ENCODE peak calls at places on chromosomes 11 and 22, in four cellular contexts. F is SK-N-SH, A is K562, T is HepG2. B is an unnamed sample.

GRCh38 chr11:112615238-112615637 is 346.0 kb upstream of the NCAM1 start:
- DNase-seq in F (no peak), T (no peak), A (no peak), B (no peak)

GRCh38 chr11:131186629-131187075 is 183.8 kb upstream of the NTM start:
- DNase-seq in F (no peak), T (no peak), A (no peak), B (no peak)

GRCh38 chr22:22603470-22603947 is 40.9 kb upstream of the GGTLC2 start:
- DNase-seq in T (no peak), A (no peak), F (no peak), B (no peak)

GRCh38 chr11:69499946-69500284 is 18.5 kb downstream of the LINC01488 start:
- DNase-seq in T (no peak), F (peak; percentile 32), A (no peak), B (no peak)

GRCh38 chr11:58905716-58906547 is 33.4 kb upstream of the GLYATL1 start:
- DNase-seq in F (peak; percentile 89), T (no peak), A (no peak), B (peak; percentile 85)

GRCh38 chr11:62752994-62753735 is 795 bp downstream of the ZBTB3 start:
- DNase-seq in A (no peak), T (no peak), F (no peak), B (no peak)

GRCh38 chr22:19872779-19873137 is 18.1 kb upstream of the GNB1L start:
- DNase-seq in A (no peak), T (no peak), F (no peak), B (peak; percentile 27)

GRCh38 chr11:41201156-41201555 is 258.3 kb downstream of the LRRC4C start:
- DNase-seq in T (peak; percentile 21), F (peak; percentile 16), A (peak; percentile 26), B (peak; percentile 75)

GRCh38 chr11:132134322-132134721 is 763.9 kb downstream of the NTM start:
- DNase-seq in A (no peak), T (no peak), F (no peak), B (no peak)

GRCh38 chr11:48148749-48149148 is 67.9 kb upstream of the OR4B1 start:
- DNase-seq in T (no peak), F (no peak), A (no peak), B (no peak)

GRCh38 chr11:74319139-74319538 is 7.7 kb upstream of the P4HA3 start:
- DNase-seq in A (no peak), F (no peak), T (no peak), B (no peak)

GRCh38 chr11:6393989-6394670 is 3.9 kb downstream of the SMPD1 start:
- DNase-seq in T (no peak), F (no peak), A (no peak), B (no peak)

DNA sequence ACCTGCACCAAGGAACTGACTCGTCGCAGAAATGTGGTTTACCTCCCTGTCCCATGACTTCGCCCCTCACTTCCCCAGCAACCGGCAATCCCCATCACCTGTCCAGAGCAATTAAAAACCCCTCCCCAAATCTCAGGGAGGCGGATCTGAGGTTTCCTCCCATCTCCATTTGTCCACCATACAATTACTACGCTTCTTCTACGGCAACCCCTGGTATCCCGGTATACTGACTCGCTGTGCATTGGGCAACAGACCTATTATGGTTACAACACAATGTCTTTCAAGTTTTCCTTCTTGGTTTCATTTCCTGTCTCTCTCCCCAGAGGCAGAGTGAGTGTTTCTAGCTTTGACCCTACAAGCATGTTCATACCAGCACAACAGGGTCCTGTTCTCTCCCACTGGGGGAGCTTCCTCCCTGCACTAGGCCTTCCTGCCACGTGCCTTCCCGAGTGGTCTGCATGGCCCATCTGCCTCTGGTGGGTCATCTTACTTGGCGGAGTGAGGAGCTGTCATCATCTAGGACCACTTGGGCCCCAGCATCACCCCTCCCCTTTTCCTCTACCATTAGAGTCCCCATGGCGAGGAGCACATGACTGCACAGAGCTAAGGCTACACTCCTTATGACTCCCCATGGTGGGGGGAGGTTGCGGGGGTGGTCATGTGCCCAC is 30.3 kb upstream of the NAP1L4 start:
- DNase-seq in A (no peak), F (no peak), T (no peak), B (no peak)
- TF ChIP-seq FOXJ3 in A (no peak), F (no peak), T (no peak), B (no peak)

GRCh38 chr11:86578727-86579405 is 93.5 kb downstream of the ME3 start:
- DNase-seq in T (no peak), A (no peak), F (no peak), B (no peak)

GRCh38 chr11:86579406-86579731 is 93.0 kb downstream of the ME3 start:
- DNase-seq in T (no peak), F (no peak), A (no peak), B (no peak)

GRCh38 chr11:86575927-86576326 is 96.5 kb downstream of the ME3 start:
- DNase-seq in A (no peak), F (no peak), T (no peak), B (no peak)

GRCh38 chr11:86576946-86577624 is 95.3 kb downstream of the ME3 start:
- DNase-seq in F (no peak), T (no peak), A (no peak), B (no peak)

DNA sequence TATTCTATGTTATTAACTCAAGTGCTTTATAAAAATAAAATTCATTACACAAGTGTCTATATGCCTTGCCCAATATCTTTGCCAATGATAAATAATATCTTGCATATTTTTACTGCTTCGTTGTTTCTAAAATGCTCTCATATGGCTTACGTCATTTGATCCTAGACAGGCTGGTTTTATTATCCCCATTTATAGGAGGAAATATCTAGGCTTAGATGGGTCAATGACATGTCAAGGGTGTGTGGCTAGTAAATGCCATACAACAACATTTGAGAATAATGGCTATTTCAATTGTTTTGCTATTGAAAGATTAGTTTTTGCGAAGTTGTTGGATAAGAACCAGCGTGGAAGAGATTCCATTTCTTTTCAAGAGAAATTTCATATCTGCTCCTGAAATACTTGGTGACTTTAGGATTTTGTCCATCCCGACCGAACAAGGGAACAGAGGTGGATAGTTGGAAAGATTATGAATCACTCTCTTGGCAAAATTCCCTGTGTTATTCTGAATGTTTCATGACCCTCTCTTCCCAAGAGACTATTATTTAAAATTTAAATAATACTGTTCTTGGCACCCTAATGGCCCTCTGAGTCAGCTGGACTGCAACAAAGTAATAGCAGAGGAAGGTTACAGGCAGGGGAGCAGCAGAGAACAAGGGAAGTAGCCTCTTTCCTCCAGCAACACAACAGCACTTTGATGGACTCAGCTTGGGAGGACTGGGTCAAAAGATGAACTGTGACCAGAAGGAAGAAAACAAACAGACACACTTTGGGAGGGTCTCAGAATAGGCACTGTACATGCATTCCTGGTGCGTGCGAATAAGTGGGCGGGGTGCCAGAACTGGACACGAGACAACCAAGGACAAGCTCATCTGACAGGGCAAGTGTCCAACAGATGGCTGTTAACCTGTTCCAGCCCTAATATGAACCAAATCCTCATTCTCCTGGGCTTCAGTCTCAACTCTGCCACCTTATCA is 94.5 kb downstream of the ME3 start:
- DNase-seq in F (no peak), A (no peak), T (peak; percentile 81), B (no peak)
- TF ChIP-seq FOXJ3 in F (no peak), A (no peak), T (no peak), B (no peak)

GRCh38 chr11:111299111-111300026 is 1.0 kb downstream of the POU2AF3 start:
- DNase-seq in F (peak; percentile 92), T (peak; percentile 46), A (no peak), B (peak; percentile 74)
- TF ChIP-seq FOXJ3 in F (no peak), T (no peak), A (no peak), B (no peak)

GRCh38 chr22:27876684-27877083 is 42.4 kb downstream of the PITPNB start:
- DNase-seq in A (no peak), F (no peak), T (no peak), B (no peak)
- TF ChIP-seq FOXJ3 in A (no peak), F (no peak), T (no peak), B (no peak)

GRCh38 chr22:47033648-47034000 is 271.2 kb downstream of the TBC1D22A start:
- DNase-seq in A (no peak), F (no peak), T (no peak), B (no peak)
- TF ChIP-seq FOXJ3 in A (no peak), F (no peak), T (no peak), B (no peak)

DNA sequence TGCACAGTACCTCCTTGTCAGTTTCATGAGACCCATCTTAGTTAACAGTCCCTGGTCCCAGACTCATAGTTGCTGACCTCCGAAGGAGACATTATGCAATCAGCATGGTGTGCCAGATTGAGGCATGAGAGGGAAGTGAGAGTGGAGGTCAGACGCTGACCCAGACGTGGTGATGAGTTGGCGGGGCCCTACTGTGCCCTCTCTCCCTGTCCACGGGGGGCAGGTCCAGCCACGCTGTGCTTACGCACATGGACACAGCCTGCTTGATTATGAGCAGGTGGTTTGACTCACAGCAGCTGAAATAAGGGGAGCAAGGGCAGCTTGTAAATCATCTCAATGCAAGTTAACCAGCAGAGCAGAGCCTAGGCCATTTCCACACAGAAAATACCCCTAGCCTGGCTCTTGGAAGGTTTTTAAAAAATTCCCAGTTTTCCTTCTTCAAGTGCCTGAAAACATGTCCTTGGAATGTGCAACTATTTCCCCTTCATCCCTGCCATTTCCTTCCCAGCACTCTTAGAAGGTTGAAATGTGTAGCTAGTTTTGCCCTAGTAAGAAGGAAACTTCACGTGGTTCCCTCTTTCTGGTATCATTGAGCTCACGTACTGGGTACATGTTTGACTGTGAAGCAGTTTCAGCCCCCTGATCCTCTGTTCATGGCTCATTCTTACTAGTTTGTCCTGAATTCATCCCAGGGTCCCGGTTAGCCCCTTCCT is 122.6 kb upstream of the SORL1-AS1 start:
- DNase-seq in A (no peak), F (no peak), T (no peak), B (no peak)
- TF ChIP-seq FOXJ3 in A (no peak), F (no peak), T (no peak), B (no peak)

GRCh38 chr11:65353376-65353775 is 1.2 kb upstream of the TIGD3 start:
- DNase-seq in T (no peak), F (no peak), A (no peak), B (no peak)

GRCh38 chr11:65354265-65355012 is at the start of gene TIGD3:
- DNase-seq in A (peak; percentile 98), T (peak; percentile 92), F (peak; percentile 99), B (peak; percentile 99)

GRCh38 chr11:65353900-65354264 is 669 bp upstream of the TIGD3 start:
- DNase-seq in T (no peak), F (no peak), A (no peak), B (peak; percentile 38)

GRCh38 chr11:65351511-65351910 is 3.0 kb upstream of the TIGD3 start:
- DNase-seq in A (no peak), F (no peak), T (no peak), B (no peak)

GRCh38 chr11:65352783-65353182 is 1.8 kb upstream of the TIGD3 start:
- DNase-seq in T (no peak), F (no peak), A (no peak), B (no peak)
- TF ChIP-seq FOXJ3 in T (no peak), F (no peak), A (no peak), B (no peak)

GRCh38 chr22:44955102-44955501 is 54.7 kb downstream of the PHF21B start:
- DNase-seq in A (no peak), F (no peak), T (no peak), B (no peak)
- TF ChIP-seq FOXJ3 in A (no peak), F (no peak), T (no peak), B (no peak)

GRCh38 chr11:123286761-123287160 is 91.7 kb upstream of the CLMP start:
- DNase-seq in T (no peak), A (no peak), F (no peak), B (no peak)
- TF ChIP-seq FOXJ3 in T (no peak), A (no peak), F (no peak), B (no peak)

DNA sequence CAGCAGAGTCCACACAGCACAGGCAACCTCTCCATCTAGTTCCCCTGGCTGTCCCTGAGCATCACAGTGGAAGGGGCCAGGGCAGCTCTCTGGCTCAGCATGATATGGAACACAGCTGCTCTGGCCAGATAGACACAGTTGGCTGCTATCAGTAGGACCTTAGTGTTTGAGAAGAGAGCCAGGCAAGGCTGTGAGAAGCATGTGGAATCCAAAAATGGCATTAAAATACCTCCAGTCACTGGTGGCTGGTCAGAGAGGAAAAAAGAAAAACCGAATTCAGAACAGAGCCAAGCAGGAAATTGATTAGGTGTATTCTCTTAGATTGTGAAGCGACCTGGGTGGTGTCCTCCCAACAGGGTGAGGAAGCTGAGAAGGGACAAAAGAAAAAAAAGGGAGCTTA is 27.9 kb downstream of the SERPINH1 start:
- DNase-seq in T (no peak), F (no peak), A (peak; percentile 95), B (no peak)
- TF ChIP-seq FOXJ3 in T (no peak), F (no peak), A (no peak), B (no peak)